ENCODE peak calls at places on chromosome 1, in five cellular contexts. One of them, this sample, is unnamed.

GRCh38 chr1:22380024-22380785 is 71.4 kb upstream of the ZBTB40 start:
- DNase-seq in esophagus muscularis mucosa: no peak
- DNase-seq in esophagus squamous epithelium: no peak
- DNase-seq in LNCaP clone FGC: no peak
- DNase-seq in uterus: no peak
- DNase-seq in this sample: no peak

GRCh38 chr1:6056549-6056948 is 10.9 kb downstream of the KCNAB2 start:
- DNase-seq in esophagus muscularis mucosa: no peak
- DNase-seq in esophagus squamous epithelium: no peak
- DNase-seq in LNCaP clone FGC: no peak
- DNase-seq in uterus: no peak
- DNase-seq in this sample: no peak

GRCh38 chr1:1083181-1084027 is 9.3 kb upstream of the RNF223 start:
- DNase-seq in esophagus muscularis mucosa: no peak
- DNase-seq in esophagus squamous epithelium: no peak
- DNase-seq in LNCaP clone FGC: no peak
- DNase-seq in uterus: peak; percentile 11
- DNase-seq in this sample: no peak

GRCh38 chr1:19067187-19067911 is 110.9 kb upstream of the IFFO2 start:
- DNase-seq in esophagus muscularis mucosa: no peak
- DNase-seq in esophagus squamous epithelium: no peak
- DNase-seq in LNCaP clone FGC: no peak
- DNase-seq in uterus: no peak
- DNase-seq in this sample: no peak

GRCh38 chr1:161342836-161343235 is 24.8 kb downstream of the CFAP126 start:
- DNase-seq in esophagus muscularis mucosa: no peak
- DNase-seq in esophagus squamous epithelium: no peak
- DNase-seq in LNCaP clone FGC: no peak
- DNase-seq in uterus: no peak
- DNase-seq in this sample: no peak

GRCh38 chr1:65027699-65028358 is 61.5 kb upstream of the JAK1 start:
- DNase-seq in esophagus muscularis mucosa: no peak
- DNase-seq in esophagus squamous epithelium: no peak
- DNase-seq in LNCaP clone FGC: peak; percentile 70
- DNase-seq in uterus: peak; percentile 43
- DNase-seq in this sample: no peak

GRCh38 chr1:62144238-62144831 is 50.3 kb upstream of the L1TD1 start:
- DNase-seq in esophagus muscularis mucosa: no peak
- DNase-seq in esophagus squamous epithelium: no peak
- DNase-seq in LNCaP clone FGC: peak; percentile 26
- DNase-seq in uterus: no peak
- DNase-seq in this sample: peak; percentile 27

GRCh38 chr1:169528214-169529067 is 42.7 kb upstream of the SLC19A2 start:
- DNase-seq in esophagus muscularis mucosa: no peak
- DNase-seq in esophagus squamous epithelium: no peak
- DNase-seq in LNCaP clone FGC: no peak
- DNase-seq in uterus: no peak
- DNase-seq in this sample: no peak

GRCh38 chr1:111517464-111518225 is 14.2 kb upstream of the ADORA3 start:
- DNase-seq in esophagus muscularis mucosa: no peak
- DNase-seq in esophagus squamous epithelium: no peak
- DNase-seq in LNCaP clone FGC: no peak
- DNase-seq in uterus: no peak
- DNase-seq in this sample: no peak

GRCh38 chr1:66282885-66283284 is 251.1 kb upstream of the SGIP1 start:
- DNase-seq in esophagus muscularis mucosa: no peak
- DNase-seq in esophagus squamous epithelium: no peak
- DNase-seq in LNCaP clone FGC: peak; percentile 43
- DNase-seq in uterus: no peak
- DNase-seq in this sample: no peak

GRCh38 chr1:27368872-27369703 is 2.3 kb upstream of the MAP3K6 start:
- DNase-seq in esophagus muscularis mucosa: no peak
- DNase-seq in esophagus squamous epithelium: no peak
- DNase-seq in LNCaP clone FGC: no peak
- DNase-seq in uterus: no peak
- DNase-seq in this sample: no peak

GRCh38 chr1:242530761-242531160 is 6.3 kb upstream of the PLD5 start:
- DNase-seq in esophagus muscularis mucosa: no peak
- DNase-seq in esophagus squamous epithelium: no peak
- DNase-seq in LNCaP clone FGC: no peak
- DNase-seq in uterus: no peak
- DNase-seq in this sample: no peak

GRCh38 chr1:201019321-201019977 is 4.1 kb downstream of the KIF21B start:
- DNase-seq in esophagus muscularis mucosa: no peak
- DNase-seq in esophagus squamous epithelium: peak; percentile 59
- DNase-seq in LNCaP clone FGC: no peak
- DNase-seq in uterus: no peak
- DNase-seq in this sample: no peak

GRCh38 chr1:76474922-76475321 is 392.4 kb upstream of the ST6GALNAC5 start:
- DNase-seq in esophagus muscularis mucosa: no peak
- DNase-seq in esophagus squamous epithelium: no peak
- DNase-seq in LNCaP clone FGC: no peak
- DNase-seq in uterus: no peak
- DNase-seq in this sample: no peak

GRCh38 chr1:57966751-57967406 is 543.0 kb upstream of the DAB1 start:
- DNase-seq in esophagus muscularis mucosa: no peak
- DNase-seq in esophagus squamous epithelium: no peak
- DNase-seq in LNCaP clone FGC: no peak
- DNase-seq in uterus: no peak
- DNase-seq in this sample: no peak

GRCh38 chr1:21451981-21452411 is 12.1 kb downstream of the NBPF3 start:
- DNase-seq in esophagus muscularis mucosa: no peak
- DNase-seq in esophagus squamous epithelium: no peak
- DNase-seq in LNCaP clone FGC: no peak
- DNase-seq in uterus: no peak
- DNase-seq in this sample: no peak

GRCh38 chr1:246506785-246507639 is at the start of gene SMYD3:
- DNase-seq in esophagus muscularis mucosa: peak; percentile 90
- DNase-seq in esophagus squamous epithelium: no peak
- DNase-seq in LNCaP clone FGC: no peak
- DNase-seq in uterus: peak; percentile 78
- DNase-seq in this sample: peak; percentile 37

GRCh38 chr1:69076631-69077030 is 491.1 kb upstream of the LRRC7 start:
- DNase-seq in esophagus muscularis mucosa: no peak
- DNase-seq in esophagus squamous epithelium: no peak
- DNase-seq in LNCaP clone FGC: no peak
- DNase-seq in uterus: no peak
- DNase-seq in this sample: no peak

GRCh38 chr1:84122780-84123382 is 21.2 kb upstream of the PRKACB start:
- DNase-seq in esophagus muscularis mucosa: no peak
- DNase-seq in esophagus squamous epithelium: no peak
- DNase-seq in LNCaP clone FGC: no peak
- DNase-seq in uterus: no peak
- DNase-seq in this sample: no peak

DNA sequence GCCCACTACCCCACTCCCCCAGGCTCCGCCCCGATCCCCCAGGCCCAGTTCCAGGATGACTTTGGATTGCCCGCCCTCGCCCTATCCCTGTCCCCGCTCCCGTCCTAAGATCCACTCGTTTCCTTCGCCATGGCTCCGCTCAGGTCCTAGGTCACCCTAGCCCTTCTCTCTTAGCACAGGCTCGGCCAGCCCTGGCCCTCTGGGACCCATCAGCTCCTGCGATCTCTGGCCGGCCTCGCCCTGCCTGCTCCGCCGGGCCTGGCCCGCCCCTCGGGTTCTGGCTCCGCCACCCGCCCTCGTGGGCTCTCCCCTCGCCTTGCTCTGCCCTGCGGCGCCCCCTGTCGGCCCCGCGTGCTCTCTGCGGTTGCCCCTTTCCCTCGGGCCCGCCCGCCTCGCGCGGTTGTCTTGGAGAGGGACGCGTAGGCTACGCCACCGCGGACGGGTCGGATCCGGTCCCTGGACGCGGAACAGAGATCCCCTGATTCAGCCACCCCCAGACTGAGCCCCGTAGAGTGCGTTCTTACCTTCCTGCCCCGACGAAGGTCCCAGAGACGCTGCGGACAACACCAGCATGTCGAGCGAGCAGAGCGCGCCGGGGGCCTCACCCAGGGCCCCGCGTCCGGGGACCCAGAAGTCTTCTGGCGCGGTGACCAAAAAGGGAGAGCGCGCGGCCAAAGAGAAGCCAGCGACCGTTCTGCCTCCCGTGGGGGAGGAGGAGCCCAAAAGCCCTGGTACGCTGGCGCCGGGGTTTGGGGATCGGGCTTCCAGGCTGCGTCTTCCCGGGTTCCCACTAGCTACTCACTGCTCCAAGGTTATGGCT is at the start of gene LRRC71:
- DNase-seq in esophagus muscularis mucosa: no peak
- DNase-seq in esophagus squamous epithelium: no peak
- DNase-seq in LNCaP clone FGC: no peak
- DNase-seq in uterus: peak; percentile 79
- DNase-seq in this sample: peak; percentile 52
- TF ChIP-seq CTCF in esophagus muscularis mucosa: peak; percentile 62
- TF ChIP-seq CTCF in esophagus squamous epithelium: peak; percentile 85
- TF ChIP-seq CTCF in LNCaP clone FGC: peak; percentile 77
- TF ChIP-seq CTCF in uterus: peak; percentile 64
- TF ChIP-seq CTCF in this sample: peak; percentile 79

GRCh38 chr1:222829868-222830267 is 15.0 kb downstream of the DISP1 start:
- DNase-seq in esophagus muscularis mucosa: no peak
- DNase-seq in esophagus squamous epithelium: no peak
- DNase-seq in LNCaP clone FGC: no peak
- DNase-seq in uterus: no peak
- DNase-seq in this sample: no peak

GRCh38 chr1:222823673-222824072 is 8.8 kb downstream of the DISP1 start:
- DNase-seq in esophagus muscularis mucosa: no peak
- DNase-seq in esophagus squamous epithelium: no peak
- DNase-seq in LNCaP clone FGC: no peak
- DNase-seq in uterus: no peak
- DNase-seq in this sample: no peak

GRCh38 chr1:222824641-222825040 is 9.8 kb downstream of the DISP1 start:
- DNase-seq in esophagus muscularis mucosa: no peak
- DNase-seq in esophagus squamous epithelium: no peak
- DNase-seq in LNCaP clone FGC: no peak
- DNase-seq in uterus: no peak
- DNase-seq in this sample: no peak

GRCh38 chr1:222833484-222833883 is 18.6 kb downstream of the DISP1 start:
- DNase-seq in esophagus muscularis mucosa: no peak
- DNase-seq in esophagus squamous epithelium: no peak
- DNase-seq in LNCaP clone FGC: no peak
- DNase-seq in uterus: no peak
- DNase-seq in this sample: no peak

DNA sequence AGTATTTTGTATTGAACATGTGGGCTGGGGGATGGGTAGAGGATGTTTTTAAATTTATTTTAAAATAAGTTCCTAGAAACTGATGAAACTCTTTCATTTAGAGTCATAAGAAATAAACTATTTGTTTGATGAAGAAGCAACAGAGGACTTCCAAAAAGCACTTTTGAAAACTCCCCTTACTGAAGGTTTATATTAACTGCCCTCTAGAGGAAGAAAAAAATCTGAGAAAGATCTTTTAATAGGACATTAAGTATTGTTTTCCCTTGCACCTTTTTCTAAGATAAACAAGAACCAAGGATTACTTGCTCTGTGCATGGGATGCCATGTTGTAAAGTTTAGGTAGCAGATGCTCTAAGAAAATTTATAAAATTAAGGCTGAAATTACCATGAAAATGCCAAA is 14.1 kb downstream of the DISP1 start:
- DNase-seq in esophagus muscularis mucosa: no peak
- DNase-seq in esophagus squamous epithelium: no peak
- DNase-seq in LNCaP clone FGC: no peak
- DNase-seq in uterus: no peak
- DNase-seq in this sample: no peak
- TF ChIP-seq CTCF in esophagus muscularis mucosa: peak; percentile 6
- TF ChIP-seq CTCF in esophagus squamous epithelium: no peak
- TF ChIP-seq CTCF in LNCaP clone FGC: no peak
- TF ChIP-seq CTCF in uterus: peak; percentile 7
- TF ChIP-seq CTCF in this sample: no peak

DNA sequence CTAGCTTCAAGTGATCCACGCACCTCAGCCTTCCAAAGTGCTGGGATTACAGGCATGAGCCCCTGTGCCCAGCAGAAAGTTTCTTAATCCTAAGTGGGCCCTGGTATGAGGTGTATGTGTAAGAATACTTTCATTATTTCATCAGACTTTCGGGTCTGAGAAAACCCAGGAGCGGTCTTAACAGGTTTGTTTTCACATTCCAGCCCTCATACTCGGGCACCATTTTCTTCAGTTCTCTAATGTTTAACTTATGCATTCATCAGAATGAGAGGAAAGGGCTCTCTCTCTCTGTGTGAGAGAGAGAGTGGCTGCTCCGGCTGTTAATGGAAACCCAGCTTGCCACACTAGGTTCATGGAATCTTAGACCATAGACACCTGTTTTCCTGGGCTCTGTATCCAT is 4.2 kb upstream of the PADI1 start:
- DNase-seq in esophagus muscularis mucosa: no peak
- DNase-seq in esophagus squamous epithelium: no peak
- DNase-seq in LNCaP clone FGC: no peak
- DNase-seq in uterus: no peak
- DNase-seq in this sample: no peak
- TF ChIP-seq CTCF in esophagus muscularis mucosa: no peak
- TF ChIP-seq CTCF in esophagus squamous epithelium: no peak
- TF ChIP-seq CTCF in LNCaP clone FGC: no peak
- TF ChIP-seq CTCF in uterus: no peak
- TF ChIP-seq CTCF in this sample: no peak

GRCh38 chr1:212721388-212722247 is 22.0 kb upstream of the BATF3 start:
- DNase-seq in esophagus muscularis mucosa: no peak
- DNase-seq in esophagus squamous epithelium: no peak
- DNase-seq in LNCaP clone FGC: peak; percentile 66
- DNase-seq in uterus: no peak
- DNase-seq in this sample: no peak

GRCh38 chr1:212713465-212714136 is 14.0 kb upstream of the BATF3 start:
- DNase-seq in esophagus muscularis mucosa: no peak
- DNase-seq in esophagus squamous epithelium: no peak
- DNase-seq in LNCaP clone FGC: no peak
- DNase-seq in uterus: no peak
- DNase-seq in this sample: no peak

GRCh38 chr1:212722270-212722945 is 22.8 kb upstream of the BATF3 start:
- DNase-seq in esophagus muscularis mucosa: no peak
- DNase-seq in esophagus squamous epithelium: no peak
- DNase-seq in LNCaP clone FGC: no peak
- DNase-seq in uterus: no peak
- DNase-seq in this sample: no peak

GRCh38 chr1:212719633-212720032 is 20.0 kb upstream of the BATF3 start:
- DNase-seq in esophagus muscularis mucosa: no peak
- DNase-seq in esophagus squamous epithelium: no peak
- DNase-seq in LNCaP clone FGC: no peak
- DNase-seq in uterus: no peak
- DNase-seq in this sample: no peak

GRCh38 chr1:212718499-212718898 is 18.9 kb upstream of the BATF3 start:
- DNase-seq in esophagus muscularis mucosa: no peak
- DNase-seq in esophagus squamous epithelium: no peak
- DNase-seq in LNCaP clone FGC: no peak
- DNase-seq in uterus: no peak
- DNase-seq in this sample: no peak
- TF ChIP-seq CTCF in esophagus muscularis mucosa: no peak
- TF ChIP-seq CTCF in esophagus squamous epithelium: no peak
- TF ChIP-seq CTCF in LNCaP clone FGC: peak; percentile 27
- TF ChIP-seq CTCF in uterus: no peak
- TF ChIP-seq CTCF in this sample: peak; percentile 25

GRCh38 chr1:165254376-165254775 is 102.1 kb downstream of the LMX1A start:
- DNase-seq in esophagus muscularis mucosa: no peak
- DNase-seq in esophagus squamous epithelium: no peak
- DNase-seq in LNCaP clone FGC: no peak
- DNase-seq in uterus: no peak
- DNase-seq in this sample: no peak
- TF ChIP-seq CTCF in esophagus muscularis mucosa: no peak
- TF ChIP-seq CTCF in esophagus squamous epithelium: no peak
- TF ChIP-seq CTCF in LNCaP clone FGC: no peak
- TF ChIP-seq CTCF in uterus: no peak
- TF ChIP-seq CTCF in this sample: no peak